ENCODE peak calls at places on chromosomes 7 and 10, in six cellular contexts. O is WERI-Rb-1; C is SK-N-SH; E is hepatocyte; K is CD4-positive, alpha-beta memory T cell; J is heart right ventricle. R is an unnamed sample.

GRCh38 chr7:40833541-40834234 is 698.9 kb downstream of the SUGCT start:
- DNase-seq in E (no peak), C (no peak), K (no peak), J (no peak), O (no peak), R (no peak)

GRCh38 chr10:1094112-1095057 is 38.2 kb downstream of the WDR37 start:
- DNase-seq in C (no peak), E (no peak), K (no peak), J (no peak), O (no peak), R (no peak)

GRCh38 chr7:28533731-28534531 is 121.6 kb downstream of the CREB5 start:
- DNase-seq in J (peak), C (no peak), E (no peak), K (no peak), O (no peak), R (peak)

GRCh38 chr10:78920011-78920410 is 148.8 kb upstream of the ZMIZ1 start:
- DNase-seq in J (no peak), E (no peak), O (no peak), K (no peak), C (no peak), R (no peak)

GRCh38 chr10:99851825-99852224 is 69.4 kb downstream of the ABCC2 start:
- DNase-seq in J (no peak), C (no peak), O (no peak), E (no peak), K (no peak), R (no peak)

GRCh38 chr7:138701312-138701923 is at the start of gene SVOPL:
- DNase-seq in C (no peak), E (no peak), O (peak), J (no peak), K (no peak), R (no peak)

GRCh38 chr7:44673324-44673723 is 66.9 kb downstream of the OGDH start:
- DNase-seq in O (no peak), K (no peak), J (no peak), C (no peak), E (no peak), R (no peak)

GRCh38 chr7:49928787-49929186 is 155.3 kb downstream of the VWC2 start:
- DNase-seq in J (no peak), O (no peak), K (no peak), C (no peak), E (no peak), R (no peak)

GRCh38 chr7:1124164-1124563 is 35.8 kb downstream of the ZFAND2A start:
- DNase-seq in O (no peak), K (no peak), J (no peak), C (no peak), E (no peak), R (no peak)

GRCh38 chr10:84783386-84783785 is 455.0 kb downstream of the CCSER2 start:
- DNase-seq in J (peak), E (peak), O (peak), C (peak), K (no peak), R (no peak)

GRCh38 chr10:74856940-74857339 is 30.5 kb downstream of the KAT6B start:
- DNase-seq in E (no peak), C (no peak), J (no peak), K (no peak), O (no peak), R (no peak)

DNA sequence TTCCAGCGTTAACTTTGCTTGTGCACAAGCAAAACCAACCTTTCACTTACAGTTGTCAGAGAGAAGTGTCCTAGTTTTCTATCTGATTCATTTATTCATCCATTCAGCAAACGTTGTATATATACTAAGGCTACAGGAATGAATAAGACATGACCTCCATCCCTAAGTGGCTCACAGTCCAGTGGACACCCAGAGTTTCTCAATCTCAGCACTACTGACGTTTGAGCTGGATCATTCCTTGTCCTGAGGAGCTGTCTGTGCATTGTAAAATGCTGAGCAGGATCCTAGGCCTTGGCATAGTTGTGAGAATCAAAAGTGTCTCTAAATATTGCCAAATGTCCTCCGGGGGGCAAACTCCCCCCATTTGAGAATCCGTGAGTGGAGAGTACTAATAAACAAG is 166.7 kb upstream of the PRKCQ start:
- DNase-seq in J (no peak), O (no peak), E (no peak), K (no peak), C (no peak), R (no peak)
- H3K27ac ChIP-seq in J (no peak), O (no peak), E (no peak), K (no peak), C (no peak), R (no peak)

GRCh38 chr7:54960517-54960916 is 58.3 kb upstream of the EGFR start:
- DNase-seq in J (no peak), E (no peak), C (no peak), K (no peak), O (no peak), R (no peak)

GRCh38 chr7:54964136-54964535 is 54.7 kb upstream of the EGFR start:
- DNase-seq in K (no peak), O (no peak), J (no peak), C (no peak), E (no peak), R (no peak)

GRCh38 chr7:54956865-54957264 is 62.0 kb upstream of the EGFR start:
- DNase-seq in O (no peak), J (no peak), C (no peak), E (no peak), K (no peak), R (no peak)

GRCh38 chr7:54963155-54963554 is 55.7 kb upstream of the EGFR start:
- DNase-seq in J (no peak), C (no peak), O (no peak), K (no peak), E (no peak), R (no peak)

DNA sequence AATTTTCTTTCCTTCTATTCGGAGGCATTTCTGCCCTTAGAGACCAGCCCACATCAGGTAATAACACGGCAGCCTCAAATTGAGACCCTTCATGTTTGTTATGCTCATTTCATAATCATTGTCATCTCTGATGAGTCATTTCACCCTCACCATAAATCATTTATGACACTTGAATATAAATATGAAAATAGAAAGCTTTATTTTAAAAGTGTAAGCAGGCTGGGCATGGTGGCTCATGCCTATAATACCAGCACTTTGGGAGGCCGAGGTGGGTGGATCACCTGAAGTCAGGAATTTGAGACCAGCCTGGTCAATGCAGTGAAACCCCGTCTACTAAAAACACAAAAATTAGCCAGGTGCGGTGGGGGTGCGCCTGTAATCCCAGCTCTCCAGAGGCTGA is 57.4 kb upstream of the EGFR start:
- DNase-seq in E (no peak), J (no peak), C (no peak), K (no peak), O (no peak), R (no peak)
- H3K27ac ChIP-seq in E (no peak), J (no peak), C (no peak), K (no peak), O (no peak), R (no peak)

GRCh38 chr10:4191894-4192293 is 406.9 kb upstream of the KLF6 start:
- DNase-seq in J (no peak), C (no peak), K (no peak), E (no peak), O (no peak), R (no peak)
- H3K27ac ChIP-seq in J (no peak), C (no peak), K (no peak), E (no peak), O (no peak), R (no peak)

GRCh38 chr7:122433765-122434164 is 129.2 kb upstream of the FEZF1 start:
- DNase-seq in E (no peak), O (no peak), C (no peak), J (no peak), K (no peak), R (no peak)

GRCh38 chr7:122442929-122443328 is 138.4 kb upstream of the FEZF1 start:
- DNase-seq in C (no peak), J (no peak), O (no peak), K (no peak), E (no peak), R (no peak)

GRCh38 chr7:122438492-122438891 is 133.9 kb upstream of the FEZF1 start:
- DNase-seq in O (no peak), J (no peak), E (no peak), K (no peak), C (no peak), R (no peak)

GRCh38 chr7:122438001-122438400 is 133.5 kb upstream of the FEZF1 start:
- DNase-seq in C (no peak), J (no peak), E (no peak), K (no peak), O (no peak), R (no peak)
- H3K27ac ChIP-seq in C (no peak), J (no peak), E (no peak), K (no peak), O (no peak), R (no peak)

R was measured in caudate nucleus.